ENCODE peak calls at places on chromosome 16, in seven cellular contexts. N, V, J, Y, Z, I and Q are unnamed samples.

GRCh38 chr16:11233727-11234376 is 22.2 kb downstream of the SOCS1 start:
- DNase-seq in J (no peak), Y (no peak), N (no peak), Z (no peak), V (no peak), I (peak), Q (no peak)

GRCh38 chr16:66606000-66606751 is 1.7 kb downstream of the CMTM3 start:
- DNase-seq in Z (no peak), V (no peak), N (no peak), Y (no peak), J (no peak), I (no peak), Q (no peak)

GRCh38 chr16:64254443-64255367 is 867.2 kb downstream of the CDH11 start:
- DNase-seq in V (no peak), J (no peak), Y (no peak), I (no peak), N (no peak), Z (no peak), Q (no peak)

GRCh38 chr16:72036098-72036497 is 18.2 kb upstream of the HP start:
- DNase-seq in Y (no peak), J (no peak), N (no peak), Z (no peak), V (no peak), I (no peak), Q (no peak)

GRCh38 chr16:86942469-86943175 is 364.3 kb downstream of the FOXL1 start:
- DNase-seq in Y (no peak), V (no peak), Z (no peak), N (no peak), I (no peak), J (no peak), Q (no peak)

GRCh38 chr16:85234310-85235235 is 122.3 kb upstream of the CIBAR2 start:
- DNase-seq in N (peak), Y (peak), Z (no peak), V (peak), I (no peak), J (peak), Q (no peak)

GRCh38 chr16:86897486-86897885 is 319.1 kb downstream of the FOXL1 start:
- DNase-seq in V (no peak), N (no peak), Y (no peak), J (no peak), I (no peak), Z (no peak), Q (no peak)

GRCh38 chr16:30893082-30893743 is 664 bp downstream of the BCL7C start:
- DNase-seq in V (no peak), J (peak), Y (no peak), Z (no peak), I (no peak), N (no peak), Q (no peak)

GRCh38 chr16:46918905-46919792 is 35.0 kb downstream of the GPT2 start:
- DNase-seq in Z (no peak), N (no peak), I (no peak), Y (no peak), J (peak), V (no peak), Q (no peak)

GRCh38 chr16:81740163-81740562 is 38.9 kb upstream of the PLCG2 start:
- DNase-seq in Y (no peak), J (no peak), N (no peak), V (no peak), Z (no peak), I (no peak), Q (no peak)

GRCh38 chr16:66480265-66481080 is 53.4 kb downstream of the BEAN1 start:
- DNase-seq in I (no peak), Z (no peak), V (no peak), J (no peak), Y (no peak), N (no peak), Q (peak)

GRCh38 chr16:82751020-82751419 is 124.3 kb downstream of the CDH13 start:
- DNase-seq in N (no peak), Z (no peak), Y (no peak), V (no peak), J (no peak), I (no peak), Q (no peak)

GRCh38 chr16:30567991-30568638 is 3.4 kb downstream of the ZNF688 start:
- DNase-seq in N (no peak), Y (peak), J (no peak), Z (no peak), I (peak), V (peak), Q (peak)

GRCh38 chr16:72291531-72291981 is 119.6 kb upstream of the PMFBP1 start:
- DNase-seq in V (peak), I (no peak), Z (no peak), N (no peak), Y (peak), J (no peak), Q (peak)

GRCh38 chr16:2991566-2992261 is 11.5 kb upstream of the PKMYT1 start:
- DNase-seq in Z (no peak), J (no peak), I (no peak), N (no peak), V (no peak), Y (no peak), Q (no peak)

GRCh38 chr16:2786061-2786825 is 1.1 kb downstream of the PRSS33 start:
- DNase-seq in Y (no peak), J (no peak), V (no peak), Z (no peak), N (no peak), I (no peak), Q (no peak)

GRCh38 chr16:70804153-70804728 is 3.3 kb upstream of the VAC14 start:
- DNase-seq in I (no peak), N (no peak), Z (no peak), V (peak), J (no peak), Y (peak), Q (peak)

GRCh38 chr16:7408700-7409340 is 76.2 kb downstream of the RBFOX1 start:
- DNase-seq in I (no peak), N (no peak), V (no peak), Y (no peak), Z (no peak), J (no peak), Q (no peak)

GRCh38 chr16:85391769-85392583 is 221.1 kb upstream of the GSE1 start:
- DNase-seq in J (peak), Z (no peak), V (no peak), N (peak), Y (no peak), I (no peak), Q (peak)

GRCh38 chr16:30821891-30822290 is 34.9 kb upstream of the ZNF629 start:
- DNase-seq in J (no peak), I (no peak), Y (no peak), Z (no peak), V (no peak), N (no peak), Q (no peak)

GRCh38 chr16:49754495-49755290 is 101.2 kb downstream of the ZNF423 start:
- DNase-seq in J (no peak), N (peak), V (peak), Z (no peak), Y (no peak), I (no peak), Q (no peak)

GRCh38 chr16:31248344-31248743 is 11.4 kb upstream of the ITGAM start:
- DNase-seq in I (no peak), Z (no peak), N (no peak), J (no peak), Y (no peak), V (no peak), Q (peak)

GRCh38 chr16:49012961-49013726 is 268.5 kb downstream of the CBLN1 start:
- DNase-seq in J (peak), I (no peak), Y (no peak), V (no peak), N (peak), Z (no peak), Q (no peak)

GRCh38 chr16:28829747-28830146 is 6.9 kb downstream of the ATXN2L start:
- DNase-seq in Y (no peak), I (no peak), Z (no peak), N (no peak), J (no peak), V (no peak), Q (no peak)

GRCh38 chr16:64144612-64145011 is 977.3 kb downstream of the CDH11 start:
- DNase-seq in I (no peak), Z (no peak), J (no peak), N (no peak), V (no peak), Y (no peak), Q (no peak)

GRCh38 chr16:81873843-81874752 is 95.0 kb downstream of the PLCG2 start:
- DNase-seq in J (peak), I (peak), Y (peak), V (peak), N (peak), Z (peak), Q (no peak)

GRCh38 chr16:75236232-75236631 is 15.2 kb downstream of the BCAR1 start:
- DNase-seq in I (no peak), Z (no peak), J (no peak), Y (no peak), N (no peak), V (no peak), Q (no peak)

GRCh38 chr16:75236736-75237397 is 14.6 kb downstream of the BCAR1 start:
- DNase-seq in J (peak), I (no peak), V (no peak), Z (no peak), N (no peak), Y (no peak), Q (no peak)

GRCh38 chr16:75238853-75239371 is 12.5 kb downstream of the BCAR1 start:
- DNase-seq in V (no peak), J (no peak), Z (no peak), N (no peak), Y (no peak), I (no peak), Q (no peak)

GRCh38 chr16:75238132-75238852 is 13.1 kb downstream of the BCAR1 start:
- DNase-seq in V (peak), J (peak), Z (peak), N (peak), I (no peak), Y (no peak), Q (no peak)

GRCh38 chr16:75237398-75238131 is 13.9 kb downstream of the BCAR1 start:
- DNase-seq in J (no peak), V (no peak), Y (no peak), N (no peak), I (no peak), Z (no peak), Q (no peak)
- H3K27ac ChIP-seq in J (no peak), V (peak), Y (peak), N (peak), I (no peak), Z (peak), Q (no peak)

GRCh38 chr16:56616608-56617211 is 8.3 kb downstream of the MT2A start:
- DNase-seq in N (no peak), Y (no peak), Z (no peak), J (no peak), V (no peak), I (no peak), Q (no peak)
- H3K27ac ChIP-seq in N (peak), Y (peak), Z (peak), J (peak), V (no peak), I (no peak), Q (no peak)

GRCh38 chr16:88066680-88067529 is 115.7 kb downstream of the BANP start:
- DNase-seq in Z (no peak), Y (no peak), V (no peak), J (no peak), I (no peak), N (no peak), Q (no peak)

GRCh38 chr16:88066234-88066633 is 115.0 kb downstream of the BANP start:
- DNase-seq in I (no peak), V (no peak), N (no peak), Y (no peak), J (no peak), Z (no peak), Q (no peak)

GRCh38 chr16:88064889-88065746 is 113.9 kb downstream of the BANP start:
- DNase-seq in N (peak), Z (no peak), I (no peak), Y (no peak), V (no peak), J (no peak), Q (no peak)

GRCh38 chr16:88064011-88064888 is 113.0 kb downstream of the BANP start:
- DNase-seq in I (no peak), N (peak), Y (no peak), J (no peak), Z (no peak), V (no peak), Q (no peak)

DNA sequence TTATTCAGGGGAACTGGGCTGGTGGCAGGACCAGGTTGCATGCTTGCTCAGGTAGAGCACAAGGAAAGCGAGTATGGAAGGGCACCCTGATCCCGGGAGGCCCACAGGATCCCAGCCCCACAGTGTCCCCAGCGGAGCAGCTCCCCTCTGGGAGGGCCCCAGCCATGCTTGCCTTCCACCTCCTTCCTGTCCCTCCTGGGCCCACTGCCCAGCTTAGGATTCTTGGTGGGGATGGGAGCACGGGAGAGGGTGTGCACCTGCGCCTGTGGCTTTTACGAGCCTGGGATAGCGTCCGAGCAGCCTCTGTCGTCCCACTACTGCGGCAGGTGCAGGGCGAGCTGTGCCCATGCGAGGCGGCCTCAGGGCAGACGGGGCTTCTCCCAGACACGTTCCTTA is 114.5 kb downstream of the BANP start:
- DNase-seq in N (peak), I (no peak), Y (no peak), V (no peak), Z (no peak), J (no peak), Q (no peak)
- H3K27ac ChIP-seq in N (no peak), I (no peak), Y (no peak), V (no peak), Z (no peak), J (no peak), Q (no peak)

GRCh38 chr16:79712273-79712672 is 111.7 kb upstream of the MAF start:
- DNase-seq in Z (no peak), J (no peak), Y (no peak), I (no peak), N (no peak), V (no peak), Q (no peak)

GRCh38 chr16:79703066-79703465 is 102.5 kb upstream of the MAF start:
- DNase-seq in I (no peak), J (no peak), V (no peak), Z (no peak), N (no peak), Y (no peak), Q (no peak)

GRCh38 chr16:79713609-79714309 is 113.2 kb upstream of the MAF start:
- DNase-seq in V (no peak), Y (no peak), Z (no peak), I (no peak), J (no peak), N (no peak), Q (no peak)

DNA sequence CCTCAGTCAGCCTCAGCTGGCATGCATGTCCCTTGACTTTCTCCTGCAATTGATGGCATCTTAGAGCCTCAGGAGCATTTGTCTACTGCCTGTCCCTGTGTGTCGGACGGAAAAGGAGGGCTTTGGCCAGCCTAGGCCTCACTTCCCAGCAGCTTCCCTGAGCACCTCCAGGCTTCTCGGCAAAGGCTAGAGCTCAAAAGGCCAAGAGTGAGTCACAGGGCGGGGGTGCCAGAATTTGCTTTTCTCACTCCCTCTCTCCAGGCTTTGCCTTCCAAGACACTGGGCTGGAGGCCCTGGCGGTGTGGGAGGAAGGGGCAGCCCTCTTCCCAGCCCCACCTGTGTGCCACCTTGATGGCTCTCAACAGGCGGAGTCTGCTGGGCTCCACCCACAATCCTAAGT is 107.3 kb upstream of the MAF start:
- DNase-seq in Y (peak), Z (no peak), J (peak), V (peak), I (no peak), N (peak), Q (no peak)
- H3K27ac ChIP-seq in Y (no peak), Z (no peak), J (no peak), V (no peak), I (no peak), N (peak), Q (no peak)

DNA sequence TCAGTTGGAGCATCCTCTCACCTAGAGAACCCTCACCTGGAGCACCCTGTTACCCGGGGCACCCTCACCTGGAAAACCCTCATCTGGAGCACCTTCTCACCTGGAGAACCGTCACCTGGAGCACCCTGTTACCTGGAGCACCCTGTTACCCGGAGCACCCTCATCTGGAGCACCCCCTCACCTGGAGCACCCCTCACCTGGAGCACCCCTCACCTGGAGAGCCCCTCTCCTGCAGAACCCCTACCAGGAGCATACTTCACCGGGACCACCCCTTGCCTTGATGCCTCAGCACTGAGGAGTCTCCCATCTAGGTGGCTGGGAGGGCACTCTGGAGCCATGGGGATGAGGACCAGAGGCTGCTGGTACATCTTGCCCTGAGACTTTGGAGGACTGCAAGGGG is 3.4 kb upstream of the FBXL16 start:
- DNase-seq in V (no peak), Z (no peak), I (no peak), J (no peak), Y (no peak), N (no peak), Q (no peak)
- H3K27ac ChIP-seq in V (no peak), Z (no peak), I (no peak), J (no peak), Y (peak), N (no peak), Q (no peak)